ENCODE peak calls at places on chromosomes 16 and 17, in six cellular contexts. S is head of caudate nucleus; F is stimulated activated CD8-positive, alpha-beta memory T cell treated with anti-CD3 and anti-CD28 coated beads, Interleukin-12 subunit alpha, Interleukin-12 subunit beta, amount 100 ng/mL, for 1 hour; I is CD4-positive, alpha-beta T cell; N is neural progenitor cell; U is progenitor cell of endocrine pancreas. V is an unnamed sample.

GRCh38 chr17:79188048-79188447 is 113.4 kb downstream of the ENGASE start:
- DNase-seq in S (peak; percentile 57), F (no peak), I (no peak), N (peak; percentile 86), U (peak; percentile 37), V (no peak)

GRCh38 chr16:642189-643049 is 791 bp downstream of the MCRIP2 start:
- DNase-seq in S (peak; percentile 53), F (no peak), I (no peak), N (peak; percentile 54), U (no peak), V (no peak)

GRCh38 chr17:28406478-28406824 is 439 bp upstream of the SLC46A1 start:
- DNase-seq in S (peak; percentile 64), F (no peak), I (no peak), N (peak; percentile 27), U (no peak), V (no peak)

GRCh38 chr17:19014628-19015215 is 10.2 kb upstream of the FAM83G start:
- DNase-seq in S (no peak), F (no peak), I (no peak), N (no peak), U (no peak), V (no peak)

GRCh38 chr16:83983491-83983890 is 15.4 kb downstream of the NECAB2 start:
- DNase-seq in S (no peak), F (no peak), I (no peak), N (no peak), U (no peak), V (no peak)

GRCh38 chr16:35144212-35144932 is 1685.0 kb downstream of the TP53TG3F start:
- DNase-seq in S (no peak), F (no peak), I (no peak), N (no peak), U (no peak), V (no peak)

GRCh38 chr16:58461056-58461455 is 38.9 kb upstream of the NDRG4 start:
- DNase-seq in S (no peak), F (no peak), I (no peak), N (peak; percentile 11), U (no peak), V (no peak)

GRCh38 chr17:75654176-75654575 is 12.8 kb downstream of the RECQL5 start:
- DNase-seq in S (peak; percentile 46), F (no peak), I (no peak), N (no peak), U (no peak), V (no peak)

GRCh38 chr17:75507712-75508111 is 7.6 kb downstream of the CASKIN2 start:
- DNase-seq in S (peak; percentile 87), F (no peak), I (no peak), N (no peak), U (no peak), V (no peak)

GRCh38 chr17:20091161-20092029 is 82.2 kb downstream of the SPECC1 start:
- DNase-seq in S (no peak), F (no peak), I (no peak), N (no peak), U (no peak), V (no peak)

GRCh38 chr16:56961851-56962281 is at the start of gene CETP:
- DNase-seq in S (no peak), F (no peak), I (no peak), N (no peak), U (no peak), V (no peak)

GRCh38 chr17:66724581-66725341 is 110.2 kb upstream of the CACNG5 start:
- DNase-seq in S (no peak), F (no peak), I (no peak), N (no peak), U (no peak), V (no peak)

GRCh38 chr17:31674305-31674704 is 184.7 kb downstream of the COPRS start:
- DNase-seq in S (no peak), F (no peak), I (no peak), N (no peak), U (no peak), V (no peak)

GRCh38 chr17:62666801-62667591 is 39.5 kb downstream of the MRC2 start:
- DNase-seq in S (no peak), F (no peak), I (no peak), N (no peak), U (no peak), V (no peak)

GRCh38 chr17:73182616-73183310 is 10.1 kb upstream of the COG1 start:
- DNase-seq in S (no peak), F (no peak), I (no peak), N (no peak), U (no peak), V (no peak)

GRCh38 chr17:12358477-12358876 is 307.2 kb upstream of the MYOCD start:
- DNase-seq in S (no peak), F (no peak), I (no peak), N (no peak), U (no peak), V (no peak)

GRCh38 chr17:39750131-39751015 is 12.6 kb downstream of the GRB7 start:
- DNase-seq in S (no peak), F (no peak), I (no peak), N (no peak), U (no peak), V (no peak)

GRCh38 chr16:84175351-84176081 is 11.3 kb downstream of the TAF1C start:
- DNase-seq in S (no peak), F (peak; percentile 53), I (peak; percentile 70), N (peak; percentile 79), U (peak; percentile 47), V (peak; percentile 53)

GRCh38 chr16:31869511-31870201 is 4.0 kb upstream of the ZNF267 start:
- DNase-seq in S (peak; percentile 61), F (peak; percentile 64), I (peak; percentile 61), N (no peak), U (no peak), V (peak; percentile 61)

GRCh38 chr16:49587051-49587450 is 213.4 kb downstream of the C16orf78 start:
- DNase-seq in S (no peak), F (no peak), I (peak; percentile 21), N (no peak), U (no peak), V (no peak)

GRCh38 chr16:58127033-58127556 is 2.1 kb downstream of the CFAP20 start:
- DNase-seq in S (no peak), F (no peak), I (no peak), N (peak; percentile 26), U (no peak), V (peak; percentile 44)

GRCh38 chr16:77805403-77805802 is 17.0 kb downstream of the VAT1L start:
- DNase-seq in S (no peak), F (no peak), I (no peak), N (no peak), U (no peak), V (no peak)

GRCh38 chr16:77603656-77604055 is 118.7 kb upstream of the NUDT7 start:
- DNase-seq in S (no peak), F (no peak), I (no peak), N (no peak), U (no peak), V (no peak)

GRCh38 chr17:46859996-46860395 is 8.6 kb downstream of the WNT9B start:
- DNase-seq in S (no peak), F (no peak), I (no peak), N (no peak), U (no peak), V (no peak)

GRCh38 chr17:48599373-48599772 is 5.4 kb downstream of the HOXB6 start:
- DNase-seq in S (no peak), F (no peak), I (no peak), N (no peak), U (no peak), V (no peak)

GRCh38 chr17:6507535-6507934 is 48.8 kb downstream of the PITPNM3 start:
- DNase-seq in S (no peak), F (no peak), I (peak; percentile 2), N (no peak), U (no peak), V (no peak)

GRCh38 chr16:54489225-54489781 is 202.7 kb upstream of the IRX3 start:
- DNase-seq in S (no peak), F (no peak), I (no peak), N (no peak), U (no peak), V (no peak)

GRCh38 chr17:2174471-2175293 is 119.8 kb downstream of the HIC1 start:
- DNase-seq in S (no peak), F (no peak), I (no peak), N (no peak), U (no peak), V (no peak)

GRCh38 chr16:31874354-31875111 is 926 bp downstream of the ZNF267 start:
- DNase-seq in S (no peak), F (no peak), I (no peak), N (peak; percentile 9), U (no peak), V (no peak)

GRCh38 chr16:51326131-51326856 is 175.2 kb upstream of the SALL1 start:
- DNase-seq in S (peak; percentile 71), F (no peak), I (no peak), N (no peak), U (no peak), V (no peak)

GRCh38 chr16:55329791-55330190 is 5.8 kb downstream of the IRX6 start:
- DNase-seq in S (no peak), F (no peak), I (no peak), N (peak; percentile 62), U (no peak), V (no peak)

GRCh38 chr16:87764600-87765472 is 950 bp downstream of the KLHDC4 start:
- DNase-seq in S (no peak), F (no peak), I (no peak), N (no peak), U (no peak), V (peak; percentile 61)

GRCh38 chr17:2860883-2861282 is 64.6 kb downstream of the RAP1GAP2 start:
- DNase-seq in S (no peak), F (no peak), I (no peak), N (no peak), U (no peak), V (no peak)

GRCh38 chr16:68093816-68094613 is 8.8 kb downstream of the NFATC3 start:
- DNase-seq in S (no peak), F (no peak), I (no peak), N (peak; percentile 32), U (no peak), V (no peak)

GRCh38 chr16:2967721-2968161 is 1.4 kb upstream of the PAQR4 start:
- DNase-seq in S (no peak), F (no peak), I (no peak), N (no peak), U (no peak), V (no peak)

GRCh38 chr16:89828199-89828869 is at the start of gene SPIRE2:
- DNase-seq in S (peak; percentile 59), F (peak; percentile 41), I (peak; percentile 73), N (peak; percentile 96), U (peak; percentile 85), V (peak; percentile 74)

GRCh38 chr17:57810740-57811632 is 38.9 kb downstream of the MRPS23 start:
- DNase-seq in S (peak; percentile 21), F (no peak), I (no peak), N (no peak), U (no peak), V (no peak)

GRCh38 chr17:32593003-32593402 is 106.2 kb downstream of the CDK5R1 start:
- DNase-seq in S (no peak), F (no peak), I (no peak), N (no peak), U (no peak), V (no peak)

GRCh38 chr17:34542700-34543336 is 36.6 kb upstream of the TMEM132E start:
- DNase-seq in S (peak; percentile 65), F (peak; percentile 39), I (peak; percentile 55), N (peak; percentile 44), U (no peak), V (peak; percentile 53)